ENCODE peak calls at places on chromosomes 5 and 9, in six cellular contexts. One of them, this sample, is unnamed.

GRCh38 chr9:89658401-89658800 is 53.6 kb downstream of the GADD45G start:
- DNase-seq in AG08395: no peak
- DNase-seq in EH: no peak
- DNase-seq in transverse colon: no peak
- DNase-seq in stimulated activated CD8-positive, alpha-beta memory T cell treated with anti-CD3 and anti-CD28 coated beads, Interleukin-15, amount 100 ng/mL, for 4 hours: no peak
- DNase-seq in GM19239: no peak
- DNase-seq in this sample: no peak

GRCh38 chr5:124963236-124963929 is 216.9 kb upstream of the ZNF608 start:
- DNase-seq in EH: peak; percentile 84
- DNase-seq in stimulated activated CD8-positive, alpha-beta memory T cell treated with anti-CD3 and anti-CD28 coated beads, Interleukin-15, amount 100 ng/mL, for 4 hours: no peak
- DNase-seq in GM19239: no peak
- DNase-seq in AG08395: peak; percentile 49
- DNase-seq in transverse colon: no peak
- DNase-seq in this sample: peak; percentile 40

GRCh38 chr9:13786131-13786530 is 506.6 kb upstream of the MPDZ start:
- DNase-seq in GM19239: no peak
- DNase-seq in EH: peak; percentile 2
- DNase-seq in AG08395: peak; percentile 43
- DNase-seq in transverse colon: no peak
- DNase-seq in stimulated activated CD8-positive, alpha-beta memory T cell treated with anti-CD3 and anti-CD28 coated beads, Interleukin-15, amount 100 ng/mL, for 4 hours: no peak
- DNase-seq in this sample: no peak

GRCh38 chr5:112555197-112555596 is 136.1 kb upstream of the EPB41L4A start:
- DNase-seq in transverse colon: no peak
- DNase-seq in GM19239: no peak
- DNase-seq in AG08395: no peak
- DNase-seq in stimulated activated CD8-positive, alpha-beta memory T cell treated with anti-CD3 and anti-CD28 coated beads, Interleukin-15, amount 100 ng/mL, for 4 hours: no peak
- DNase-seq in EH: no peak
- DNase-seq in this sample: no peak

GRCh38 chr9:69675563-69675962 is 3.4 kb upstream of the APBA1 start:
- DNase-seq in GM19239: no peak
- DNase-seq in transverse colon: no peak
- DNase-seq in stimulated activated CD8-positive, alpha-beta memory T cell treated with anti-CD3 and anti-CD28 coated beads, Interleukin-15, amount 100 ng/mL, for 4 hours: no peak
- DNase-seq in AG08395: no peak
- DNase-seq in EH: no peak
- DNase-seq in this sample: no peak

GRCh38 chr9:101977614-101978210 is 239.3 kb upstream of the GRIN3A start:
- DNase-seq in transverse colon: no peak
- DNase-seq in EH: peak; percentile 15
- DNase-seq in GM19239: no peak
- DNase-seq in AG08395: peak; percentile 6
- DNase-seq in stimulated activated CD8-positive, alpha-beta memory T cell treated with anti-CD3 and anti-CD28 coated beads, Interleukin-15, amount 100 ng/mL, for 4 hours: no peak
- DNase-seq in this sample: no peak

GRCh38 chr5:74199436-74200210 is 440.9 kb downstream of the ENC1 start:
- DNase-seq in EH: peak; percentile 95
- DNase-seq in transverse colon: no peak
- DNase-seq in AG08395: peak; percentile 65
- DNase-seq in GM19239: no peak
- DNase-seq in stimulated activated CD8-positive, alpha-beta memory T cell treated with anti-CD3 and anti-CD28 coated beads, Interleukin-15, amount 100 ng/mL, for 4 hours: no peak
- DNase-seq in this sample: no peak

GRCh38 chr5:140243855-140244254 is 59.0 kb downstream of the PFDN1 start:
- DNase-seq in GM19239: no peak
- DNase-seq in AG08395: no peak
- DNase-seq in stimulated activated CD8-positive, alpha-beta memory T cell treated with anti-CD3 and anti-CD28 coated beads, Interleukin-15, amount 100 ng/mL, for 4 hours: no peak
- DNase-seq in EH: no peak
- DNase-seq in transverse colon: no peak
- DNase-seq in this sample: no peak

GRCh38 chr5:150217041-150217440 is 27.2 kb downstream of the SLC6A7 start:
- DNase-seq in EH: no peak
- DNase-seq in stimulated activated CD8-positive, alpha-beta memory T cell treated with anti-CD3 and anti-CD28 coated beads, Interleukin-15, amount 100 ng/mL, for 4 hours: no peak
- DNase-seq in AG08395: no peak
- DNase-seq in GM19239: no peak
- DNase-seq in transverse colon: peak; percentile 54
- DNase-seq in this sample: no peak

GRCh38 chr9:84404095-84404686 is 63.6 kb upstream of the SLC28A3 start:
- DNase-seq in stimulated activated CD8-positive, alpha-beta memory T cell treated with anti-CD3 and anti-CD28 coated beads, Interleukin-15, amount 100 ng/mL, for 4 hours: no peak
- DNase-seq in AG08395: no peak
- DNase-seq in EH: no peak
- DNase-seq in GM19239: peak; percentile 41
- DNase-seq in transverse colon: no peak
- DNase-seq in this sample: no peak

GRCh38 chr9:109812818-109813281 is 32.9 kb downstream of the PALM2AKAP2 start:
- DNase-seq in EH: peak; percentile 24
- DNase-seq in stimulated activated CD8-positive, alpha-beta memory T cell treated with anti-CD3 and anti-CD28 coated beads, Interleukin-15, amount 100 ng/mL, for 4 hours: no peak
- DNase-seq in transverse colon: no peak
- DNase-seq in AG08395: no peak
- DNase-seq in GM19239: no peak
- DNase-seq in this sample: no peak

GRCh38 chr9:133275105-133276000 is at the start of gene ABO:
- DNase-seq in GM19239: no peak
- DNase-seq in AG08395: no peak
- DNase-seq in EH: no peak
- DNase-seq in transverse colon: peak; percentile 58
- DNase-seq in stimulated activated CD8-positive, alpha-beta memory T cell treated with anti-CD3 and anti-CD28 coated beads, Interleukin-15, amount 100 ng/mL, for 4 hours: no peak
- DNase-seq in this sample: no peak

This sample was measured in SIG-M5.